ENCODE peak calls at places on chromosomes 3 and 15, in nine cellular contexts. W, R, V, U, A, O, X, M and L are unnamed samples.

GRCh38 chr3:42498791-42499477 is 3.5 kb upstream of the VIPR1 start:
- DNase-seq in W (no peak), M (no peak), R (no peak), U (no peak), X (no peak), O (no peak), A (no peak), V (no peak), L (no peak)

GRCh38 chr3:9135526-9135925 is 113.9 kb downstream of the SRGAP3 start:
- DNase-seq in M (no peak), A (no peak), X (no peak), W (no peak), R (no peak), V (no peak), O (no peak), U (no peak), L (no peak)

GRCh38 chr15:62389887-62390792 is 225.1 kb upstream of the C2CD4B start:
- DNase-seq in V (peak), M (peak), X (peak), U (peak), O (no peak), W (peak), A (peak), R (peak), L (peak)

GRCh38 chr15:73741401-73741836 is 11.7 kb downstream of the INSYN1 start:
- DNase-seq in M (no peak), W (no peak), V (no peak), O (no peak), R (no peak), U (no peak), A (no peak), X (no peak), L (no peak)

GRCh38 chr15:70257573-70258220 is 160.0 kb upstream of the TLE3 start:
- DNase-seq in M (no peak), O (no peak), U (no peak), X (no peak), A (no peak), W (no peak), V (no peak), R (no peak), L (no peak)

GRCh38 chr3:172905480-172905850 is 154.9 kb downstream of the ECT2 start:
- DNase-seq in W (no peak), V (no peak), X (no peak), U (no peak), O (no peak), R (no peak), A (no peak), M (no peak), L (no peak)

GRCh38 chr15:80041497-80042253 is 17.8 kb upstream of the ZFAND6 start:
- DNase-seq in R (no peak), V (no peak), O (no peak), A (no peak), W (no peak), M (no peak), X (no peak), U (no peak), L (no peak)

GRCh38 chr3:38366082-38366481 is 19.5 kb downstream of the XYLB start:
- DNase-seq in O (no peak), A (no peak), U (no peak), X (no peak), M (no peak), V (no peak), R (no peak), W (no peak), L (no peak)

GRCh38 chr3:150509780-150510179 is 36.5 kb downstream of the SERP1 start:
- DNase-seq in R (no peak), A (no peak), U (no peak), X (no peak), V (no peak), O (no peak), M (no peak), W (no peak), L (no peak)

GRCh38 chr3:15276028-15276717 is 56.2 kb downstream of the SH3BP5 start:
- DNase-seq in R (no peak), W (no peak), A (no peak), O (no peak), X (no peak), V (no peak), U (no peak), M (no peak), L (no peak)

GRCh38 chr15:60591491-60592385 is 112.8 kb upstream of the ICE2 start:
- DNase-seq in U (peak), M (no peak), A (peak), O (peak), V (peak), W (no peak), R (peak), X (no peak), L (no peak)

GRCh38 chr3:149473991-149474819 is at the start of gene TM4SF4:
- DNase-seq in X (no peak), A (no peak), M (no peak), O (no peak), R (no peak), V (no peak), W (no peak), U (peak), L (no peak)

GRCh38 chr15:92869263-92869940 is 30.7 kb upstream of the CHD2 start:
- DNase-seq in R (no peak), A (no peak), V (no peak), U (peak), X (no peak), W (no peak), O (no peak), M (no peak), L (peak)

GRCh38 chr3:69763976-69764851 is 24.9 kb downstream of the MITF start:
- DNase-seq in M (no peak), A (no peak), U (no peak), X (no peak), V (no peak), R (no peak), O (no peak), W (no peak), L (no peak)

GRCh38 chr3:100072328-100073048 is 41.8 kb downstream of the FILIP1L start:
- DNase-seq in O (no peak), R (no peak), A (no peak), M (no peak), W (no peak), X (peak), U (no peak), V (no peak), L (no peak)

GRCh38 chr3:128942161-128942952 is 51.5 kb downstream of the CFAP92 start:
- DNase-seq in V (no peak), X (no peak), A (no peak), U (peak), O (no peak), R (no peak), W (no peak), M (no peak), L (no peak)

GRCh38 chr3:36928220-36928619 is 16.6 kb downstream of the TRANK1 start:
- DNase-seq in A (no peak), V (no peak), X (no peak), W (no peak), R (no peak), O (no peak), U (no peak), M (no peak), L (no peak)